ENCODE peak calls at places on chromosomes 6 and 20, in nine cellular contexts. V, I, G, U, F, K, X, Y and R are unnamed samples.
A peak's percentile ranks its signal among the peaks of the same experiment; 100 is the strongest.

GRCh38 chr6:20746805-20747204 is 212.5 kb downstream of the CDKAL1 start:
- DNase-seq in F (no peak), Y (no peak), U (no peak), K (no peak), V (no peak), G (no peak), X (no peak), I (no peak), R (no peak)

GRCh38 chr6:15389759-15390723 is 144.2 kb downstream of the JARID2 start:
- DNase-seq in I (no peak), X (no peak), G (peak; percentile 46), F (peak; percentile 64), U (no peak), V (no peak), K (no peak), Y (peak; percentile 68), R (no peak)

GRCh38 chr6:17156112-17156921 is 54.5 kb downstream of the STMND1 start:
- DNase-seq in Y (peak; percentile 58), U (peak; percentile 77), F (peak; percentile 90), G (peak; percentile 72), V (peak; percentile 19), K (no peak), I (peak; percentile 69), X (peak; percentile 85), R (peak; percentile 11)

GRCh38 chr6:160737934-160738333 is 35.9 kb downstream of the PLG start:
- DNase-seq in Y (no peak), X (peak; percentile 89), I (no peak), K (no peak), F (no peak), G (no peak), V (no peak), U (no peak), R (peak; percentile 76)

GRCh38 chr6:124676033-124676432 is 286.2 kb upstream of the RNF217 start:
- DNase-seq in F (peak; percentile 87), Y (no peak), I (no peak), V (no peak), X (peak; percentile 63), G (no peak), K (no peak), U (no peak), R (peak; percentile 91)

GRCh38 chr6:110944681-110945151 is 13.8 kb upstream of the GTF3C6 start:
- DNase-seq in K (no peak), F (peak; percentile 94), U (peak; percentile 40), V (no peak), G (no peak), Y (no peak), I (peak; percentile 34), X (peak; percentile 96), R (peak; percentile 90)

GRCh38 chr6:104326173-104327001 is 533.3 kb downstream of the HACE1 start:
- DNase-seq in Y (no peak), G (no peak), U (peak; percentile 3), F (peak; percentile 90), V (no peak), X (no peak), K (no peak), I (no peak), R (no peak)

GRCh38 chr6:169971951-169972651 is 220.7 kb downstream of the ERMARD start:
- DNase-seq in V (no peak), F (no peak), I (no peak), K (no peak), X (no peak), G (peak; percentile 9), Y (no peak), U (no peak), R (no peak)

GRCh38 chr6:136791296-136792065 is 796 bp downstream of the MAP3K5 start:
- DNase-seq in K (peak; percentile 84), G (peak; percentile 42), I (no peak), F (peak; percentile 65), X (peak; percentile 58), U (peak; percentile 25), V (peak; percentile 66), Y (peak; percentile 49), R (peak; percentile 41)

GRCh38 chr6:136792945-136793289 is 640 bp upstream of the MAP3K5 start:
- DNase-seq in V (peak; percentile 93), X (peak; percentile 88), I (peak; percentile 69), G (peak; percentile 93), Y (peak; percentile 94), U (peak; percentile 70), F (peak; percentile 92), K (peak; percentile 96), R (peak; percentile 59)

GRCh38 chr6:136793348-136793747 is 1.1 kb upstream of the MAP3K5 start:
- DNase-seq in X (no peak), K (no peak), U (no peak), V (no peak), G (no peak), Y (no peak), I (no peak), F (no peak), R (no peak)

GRCh38 chr6:136790411-136791295 is 1.6 kb downstream of the MAP3K5 start:
- DNase-seq in K (no peak), G (no peak), Y (no peak), F (no peak), U (no peak), I (no peak), X (no peak), V (no peak), R (no peak)

GRCh38 chr6:136792066-136792944 is at the start of gene MAP3K5:
- DNase-seq in F (peak; percentile 86), V (peak; percentile 86), G (peak; percentile 84), K (peak; percentile 91), X (peak; percentile 94), Y (peak; percentile 80), I (peak; percentile 43), U (peak; percentile 61), R (peak; percentile 74)
- TF ChIP-seq CTCF in F (peak; percentile 41), V (peak; percentile 39), G (no peak), K (no peak), X (peak; percentile 50), Y (peak; percentile 24), I (peak; percentile 44), U (peak; percentile 42), R (peak; percentile 95)

DNA sequence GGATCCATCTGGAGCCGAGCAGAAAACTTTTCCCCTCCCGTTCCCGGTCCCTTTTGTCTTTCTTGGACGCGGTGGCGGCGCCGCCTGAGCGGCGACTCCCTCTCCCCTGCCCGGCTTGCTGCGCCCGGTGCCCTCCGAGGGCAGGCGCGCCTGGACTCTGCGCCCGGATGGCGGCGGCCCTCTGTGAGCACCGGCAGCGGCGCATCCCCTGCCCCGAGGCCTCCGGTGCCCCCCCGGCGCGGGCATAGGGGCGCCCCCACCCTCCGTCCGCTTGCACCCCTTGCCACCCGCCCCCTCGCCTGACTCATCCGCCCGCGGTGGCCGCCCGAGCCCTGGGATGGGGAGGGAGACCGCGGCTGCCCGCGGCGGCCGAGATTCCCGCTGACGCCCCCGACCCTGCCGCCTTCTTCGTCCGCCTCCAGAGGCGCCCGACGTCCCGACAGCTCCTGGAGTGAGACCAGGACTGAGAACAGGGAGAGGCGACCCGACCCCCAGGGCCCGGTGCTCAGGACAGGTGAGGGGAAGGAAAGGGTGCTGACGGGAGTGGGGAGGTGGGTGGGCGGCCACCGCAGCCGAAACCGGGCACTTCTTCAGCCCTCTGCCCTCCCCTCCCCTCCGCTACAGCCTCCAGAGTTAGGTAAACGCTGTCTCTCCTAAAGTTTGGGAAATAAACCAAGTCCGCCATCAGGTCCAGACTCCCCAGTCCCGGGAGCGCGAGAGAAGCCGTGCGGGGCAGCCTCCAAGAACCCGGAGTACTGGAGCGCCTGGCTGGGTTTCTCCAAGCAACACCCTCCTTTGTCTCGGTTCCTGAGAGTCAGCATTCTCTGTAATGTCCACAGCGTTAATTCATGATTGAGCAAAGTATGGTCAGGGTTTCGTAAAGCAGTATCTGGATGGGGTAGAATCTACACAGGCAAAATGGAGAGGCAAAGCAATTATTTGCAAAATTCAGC is at the start of gene TMEM200A:
- DNase-seq in X (peak; percentile 26), I (no peak), G (peak; percentile 61), K (peak; percentile 47), Y (peak; percentile 14), U (peak; percentile 31), F (peak; percentile 54), V (no peak), R (no peak)
- TF ChIP-seq CTCF in X (no peak), I (peak; percentile 36), G (no peak), K (no peak), Y (no peak), U (peak; percentile 30), F (peak; percentile 10), V (no peak), R (peak; percentile 25)

GRCh38 chr6:79946773-79947190 is 571 bp downstream of the ELOVL4 start:
- DNase-seq in U (no peak), F (no peak), K (peak; percentile 45), G (peak; percentile 49), V (peak; percentile 15), Y (peak; percentile 34), X (peak; percentile 42), I (no peak), R (peak; percentile 26)

GRCh38 chr6:79947191-79948173 is at the start of gene ELOVL4:
- DNase-seq in U (peak; percentile 23), K (peak; percentile 47), V (peak; percentile 67), I (peak; percentile 38), Y (peak; percentile 90), X (peak; percentile 88), G (peak; percentile 74), F (peak; percentile 70), R (peak; percentile 51)

GRCh38 chr6:79949235-79949634 is 1.9 kb upstream of the ELOVL4 start:
- DNase-seq in Y (peak; percentile 76), G (no peak), X (peak; percentile 93), I (peak; percentile 23), V (no peak), F (peak; percentile 79), U (peak; percentile 28), K (peak; percentile 49), R (peak; percentile 40)

GRCh38 chr6:79943133-79943532 is 4.2 kb downstream of the ELOVL4 start:
- DNase-seq in F (no peak), X (no peak), U (no peak), G (no peak), Y (no peak), V (no peak), I (no peak), K (no peak), R (no peak)

DNA sequence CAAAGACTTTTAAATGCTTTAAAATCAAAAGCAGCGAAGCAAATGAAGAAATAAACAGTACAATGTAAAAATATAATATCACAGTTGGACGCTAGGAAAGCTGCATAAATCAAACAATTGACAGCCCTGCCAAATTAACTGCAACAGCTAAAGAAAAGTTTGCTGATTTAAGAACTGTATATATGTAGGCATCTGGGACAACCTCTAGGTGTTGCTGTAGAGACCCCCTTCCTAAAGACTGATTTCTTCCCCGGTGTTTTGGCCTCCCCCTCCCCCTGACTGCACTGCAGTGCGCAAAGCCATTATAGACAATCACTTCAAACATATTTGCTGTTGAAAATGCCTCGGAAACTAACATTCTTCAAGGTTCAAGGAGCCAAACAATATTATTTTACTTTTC is 1.1 kb downstream of the ELOVL4 start:
- DNase-seq in F (peak; percentile 31), X (peak; percentile 34), K (no peak), G (no peak), U (no peak), Y (peak; percentile 46), I (no peak), V (no peak), R (peak; percentile 33)
- TF ChIP-seq CTCF in F (peak; percentile 58), X (peak; percentile 51), K (no peak), G (peak; percentile 14), U (peak; percentile 40), Y (peak; percentile 68), I (peak; percentile 53), V (no peak), R (peak; percentile 56)

DNA sequence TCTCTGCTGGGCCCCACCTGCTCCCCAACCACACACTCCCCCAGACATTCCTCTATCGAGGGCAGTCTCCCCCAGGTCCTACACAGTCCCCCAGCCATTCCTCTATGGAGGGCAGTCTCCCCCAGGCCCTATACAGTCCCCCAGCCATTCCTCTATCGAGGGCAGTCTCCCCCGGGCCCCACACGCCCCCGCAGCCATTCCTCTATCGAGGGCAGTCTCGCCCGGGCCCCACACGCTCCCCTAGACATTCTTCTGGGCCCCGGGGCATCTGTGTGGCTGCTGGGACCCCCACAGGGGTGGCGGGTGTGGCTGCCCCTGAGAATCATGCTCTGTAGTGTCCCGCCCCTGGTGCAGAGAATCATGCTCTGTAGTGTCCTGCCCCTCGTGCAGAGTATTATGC is 43.6 kb upstream of the BHLHE23 start:
- DNase-seq in X (no peak), U (no peak), K (peak; percentile 10), F (no peak), G (no peak), Y (peak; percentile 4), I (no peak), V (no peak), R (no peak)
- TF ChIP-seq CTCF in X (no peak), U (no peak), K (no peak), F (no peak), G (no peak), Y (no peak), I (no peak), V (no peak), R (no peak)